ENCODE peak calls at places on chromosome 11, in seven cellular contexts. N is MM.1S, F is progenitor cell of endocrine pancreas, V is glutamatergic neuron, Y is WTC11, C is cardiac muscle cell, K is GM10248. T is an unnamed sample.

GRCh38 chr11:12838463-12839120 is 164.4 kb downstream of the TEAD1 start:
- DNase-seq in N (peak), F (no peak), V (no peak), Y (no peak), C (no peak), K (no peak), T (no peak)

GRCh38 chr11:96054870-96055705 is 131.2 kb upstream of the MTMR2 start:
- DNase-seq in N (peak), F (no peak), V (no peak), Y (no peak), C (peak), K (no peak), T (no peak)

GRCh38 chr11:72220696-72221363 is 3.7 kb upstream of the INPPL1 start:
- DNase-seq in N (no peak), F (no peak), V (no peak), Y (no peak), C (no peak), K (peak), T (no peak)

GRCh38 chr11:12496181-12497025 is 119.0 kb downstream of the PARVA start:
- DNase-seq in N (no peak), F (no peak), V (no peak), Y (no peak), C (no peak), K (no peak), T (no peak)

GRCh38 chr11:66008468-66009101 is 3.2 kb upstream of the CST6 start:
- DNase-seq in N (no peak), F (no peak), V (no peak), Y (no peak), C (no peak), K (no peak), T (no peak)

GRCh38 chr11:46238967-46239800 is 38.3 kb upstream of the CREB3L1 start:
- DNase-seq in N (peak), F (peak), V (peak), Y (peak), C (peak), K (peak), T (peak)

GRCh38 chr11:65391007-65391406 is 4.6 kb downstream of the FRMD8 start:
- DNase-seq in N (no peak), F (no peak), V (no peak), Y (peak), C (no peak), K (no peak), T (peak)

GRCh38 chr11:78202733-78203167 is 14.0 kb downstream of the USP35 start:
- DNase-seq in N (peak), F (no peak), V (no peak), Y (no peak), C (no peak), K (no peak), T (no peak)

GRCh38 chr11:134052395-134052987 is 16.4 kb upstream of the JAM3 start:
- DNase-seq in N (no peak), F (no peak), V (no peak), Y (no peak), C (no peak), K (no peak), T (no peak)

GRCh38 chr11:88604255-88604654 is 266.7 kb upstream of the CTSC start:
- DNase-seq in N (no peak), F (no peak), V (no peak), Y (no peak), C (no peak), K (no peak), T (no peak)

GRCh38 chr11:100434821-100435641 is 252.1 kb upstream of the ARHGAP42 start:
- DNase-seq in N (no peak), F (no peak), V (no peak), Y (no peak), C (peak), K (no peak), T (no peak)

GRCh38 chr11:86291466-86292262 is 10.4 kb upstream of the HIKESHI start:
- DNase-seq in N (peak), F (peak), V (peak), Y (peak), C (peak), K (peak), T (peak)

GRCh38 chr11:132540586-132540985 is 991.7 kb downstream of the OPCML start:
- DNase-seq in N (no peak), F (no peak), V (no peak), Y (no peak), C (no peak), K (no peak), T (no peak)

GRCh38 chr11:64318694-64319420 is 936 bp downstream of the PRDX5 start:
- DNase-seq in N (no peak), F (no peak), V (no peak), Y (no peak), C (no peak), K (no peak), T (no peak)

GRCh38 chr11:45224766-45225165 is 61.4 kb downstream of the SYT13 start:
- DNase-seq in N (no peak), F (no peak), V (no peak), Y (no peak), C (no peak), K (no peak), T (no peak)

GRCh38 chr11:17547051-17547577 is at the start of gene OTOG:
- DNase-seq in N (no peak), F (no peak), V (no peak), Y (peak), C (peak), K (no peak), T (no peak)

GRCh38 chr11:100752371-100753073 is 65.4 kb downstream of the ARHGAP42 start:
- DNase-seq in N (no peak), F (no peak), V (no peak), Y (no peak), C (no peak), K (no peak), T (no peak)

GRCh38 chr11:62245271-62245753 is 3.3 kb downstream of the SCGB1D2 start:
- DNase-seq in N (no peak), F (peak), V (no peak), Y (peak), C (peak), K (peak), T (peak)

DNA sequence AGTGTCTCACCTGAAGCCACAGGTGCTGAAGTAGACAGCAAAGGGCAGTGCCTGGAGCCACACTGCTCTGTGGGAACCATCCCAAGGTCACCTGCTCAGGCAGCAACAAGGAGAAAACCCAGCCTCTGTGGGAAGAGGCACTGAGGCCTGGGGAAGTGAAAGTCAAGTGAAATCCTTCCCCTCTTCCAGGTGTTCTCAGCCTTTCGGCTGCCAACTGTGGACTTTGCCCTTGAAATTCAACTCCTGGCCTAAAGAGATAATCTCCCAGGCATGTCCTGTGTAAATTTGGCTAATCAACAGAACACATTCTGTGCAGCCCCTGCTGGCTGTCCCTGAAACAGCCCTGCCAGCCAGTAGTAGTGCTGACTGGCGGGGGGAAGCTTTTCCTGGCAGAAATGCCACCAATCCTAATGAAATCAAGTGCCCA is 112.1 kb downstream of the RPL27A start:
- DNase-seq in N (no peak), F (peak), V (no peak), Y (no peak), C (peak), K (no peak), T (no peak)
- TF ChIP-seq CTCF in N (peak), F (peak), V (peak), Y (peak), C (no peak), K (no peak), T (no peak)

DNA sequence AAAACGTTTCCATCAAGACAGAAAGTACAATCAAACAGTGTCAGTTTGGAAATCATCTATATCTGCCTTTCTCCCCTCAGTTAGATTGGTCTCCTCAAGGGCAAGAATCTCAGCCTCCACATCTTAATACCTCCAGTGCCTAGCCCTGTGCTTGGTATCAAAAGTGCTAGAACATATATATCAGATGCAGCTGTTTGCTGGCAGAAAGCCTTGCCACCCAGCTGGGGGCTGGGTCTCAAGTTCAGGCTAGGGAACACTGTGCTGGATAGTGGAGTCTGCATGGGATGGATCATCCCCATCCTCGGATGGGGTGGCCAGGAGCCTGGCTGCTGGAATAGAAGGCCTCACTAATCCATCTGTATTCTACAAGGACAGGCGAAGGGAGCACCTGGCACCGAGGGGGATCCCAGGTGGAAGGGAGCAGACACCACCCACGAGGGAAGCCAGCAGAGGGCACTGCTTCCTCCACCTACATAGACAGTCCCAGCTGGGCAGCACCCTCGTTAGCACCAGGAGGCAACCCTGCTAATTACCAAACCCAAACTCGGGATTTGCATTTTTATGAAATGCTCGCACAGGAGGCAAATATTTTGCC is 602.2 kb downstream of the BUD13 start:
- DNase-seq in N (no peak), F (no peak), V (no peak), Y (peak), C (no peak), K (no peak), T (peak)
- TF ChIP-seq CTCF in N (peak), F (peak), V (no peak), Y (no peak), C (no peak), K (no peak), T (no peak)

GRCh38 chr11:94597896-94598295 is 30.7 kb downstream of the PIWIL4 start:
- DNase-seq in N (no peak), F (no peak), V (no peak), Y (no peak), C (no peak), K (no peak), T (no peak)
- TF ChIP-seq CTCF in N (no peak), F (no peak), V (no peak), Y (no peak), C (peak), K (no peak), T (no peak)

GRCh38 chr11:5369793-5370192 is 13.8 kb upstream of the OR51M1 start:
- DNase-seq in N (peak), F (no peak), V (peak), Y (no peak), C (peak), K (peak), T (peak)
- TF ChIP-seq CTCF in N (peak), F (peak), V (no peak), Y (no peak), C (peak), K (peak), T (no peak)

DNA sequence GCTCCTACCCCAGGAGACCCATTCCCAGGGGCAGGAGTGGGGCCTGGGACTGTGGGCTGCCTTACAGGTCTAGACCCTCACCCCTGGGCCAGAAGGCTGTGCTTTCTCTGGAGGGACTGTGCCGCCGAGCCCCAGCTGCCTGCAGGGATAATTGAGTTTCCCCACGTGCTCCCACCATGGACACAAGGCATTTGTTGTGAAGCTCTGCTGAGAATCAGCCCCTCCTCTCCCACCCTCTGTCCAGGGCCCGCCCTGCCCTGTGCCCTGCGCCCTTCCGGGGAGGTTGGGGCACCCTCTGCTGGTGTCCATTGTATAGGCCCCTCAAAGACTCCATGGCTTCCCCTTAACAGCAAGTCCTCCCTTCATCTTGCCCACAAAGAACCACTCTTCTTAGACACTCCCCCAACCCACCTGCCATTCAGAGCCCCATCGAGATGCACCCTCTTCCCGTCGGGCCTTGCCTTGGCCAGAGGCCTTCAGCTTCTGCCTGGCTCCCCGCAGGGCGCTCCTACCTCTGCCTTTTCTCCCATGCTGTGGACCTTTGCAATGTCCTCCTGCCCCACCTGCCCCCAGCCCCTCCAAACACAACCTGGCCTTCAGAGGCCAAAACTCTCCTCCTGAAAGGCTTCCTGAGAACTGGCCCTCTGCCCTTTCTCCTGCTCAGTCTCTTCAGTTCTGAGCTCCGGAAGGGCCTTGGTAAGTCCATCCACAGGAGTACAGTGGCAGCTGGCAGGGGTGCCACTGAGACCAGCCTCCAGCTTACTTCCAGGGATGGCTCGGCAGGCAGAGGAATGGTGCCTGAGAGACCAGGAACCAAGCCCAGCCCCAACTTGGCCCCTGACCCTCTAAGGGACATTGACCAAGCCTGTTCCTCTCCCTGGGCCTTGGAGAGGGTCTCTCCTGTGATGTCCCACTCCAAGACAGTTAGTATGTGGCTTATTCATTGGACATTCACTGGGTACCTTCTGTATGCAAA is 22.4 kb downstream of the DUSP8 start:
- DNase-seq in N (no peak), F (no peak), V (peak), Y (no peak), C (no peak), K (no peak), T (no peak)
- TF ChIP-seq CTCF in N (peak), F (no peak), V (no peak), Y (no peak), C (no peak), K (peak), T (no peak)